ENCODE peak calls at places on chromosomes 1 and 21, in four cellular contexts. K is PC-3, D is lung, R is right lobe of liver. H is an unnamed sample. For H3K4me1, the result is how much of the 10 kb centered on the place peaks cover.

GRCh38 chr21:15850645-15851044 is 120.9 kb downstream of the USP25 start:
- DNase-seq in K (peak), R (no peak), D (no peak), H (no peak)

GRCh38 chr21:41235214-41235613 is 67.3 kb downstream of the BACE2 start:
- DNase-seq in R (no peak), K (no peak), D (no peak), H (no peak)

GRCh38 chr1:243475966-243476365 is 220.1 kb downstream of the SDCCAG8 start:
- DNase-seq in D (no peak), R (no peak), K (peak), H (no peak)

GRCh38 chr21:31586118-31586517 is 73.4 kb upstream of the SOD1 start:
- DNase-seq in D (no peak), R (no peak), K (no peak), H (no peak)

GRCh38 chr1:47181955-47182680 is 7.7 kb downstream of the PDZK1IP1 start:
- DNase-seq in D (no peak), K (peak), R (no peak), H (no peak)

GRCh38 chr1:19067187-19067911 is 110.9 kb upstream of the IFFO2 start:
- DNase-seq in K (peak), R (peak), D (no peak), H (no peak)

GRCh38 chr1:40709100-40709801 is 17.7 kb downstream of the NFYC start:
- DNase-seq in K (peak), D (peak), R (peak), H (peak)

GRCh38 chr1:226687476-226687875 is 51.6 kb downstream of the ITPKB start:
- DNase-seq in K (no peak), R (no peak), D (no peak), H (no peak)

GRCh38 chr1:9068971-9069323 is 488 bp downstream of the SLC2A5 start:
- DNase-seq in R (no peak), K (no peak), D (no peak), H (no peak)
- H3K4me1 ChIP-seq in R (under half), K (under half), D (under half), H (half or more)

GRCh38 chr1:4654764-4655673 is 610 bp downstream of the AJAP1 start:
- DNase-seq in R (no peak), K (no peak), D (no peak), H (no peak)
- H3K4me1 ChIP-seq in R (under half), K (under half), D (under half), H (under half)

GRCh38 chr1:180631766-180632325 is at the start of gene XPR1:
- DNase-seq in K (peak), D (peak), R (peak), H (peak)

GRCh38 chr1:180633092-180634045 is 1.5 kb downstream of the XPR1 start:
- DNase-seq in K (peak), R (no peak), D (no peak), H (no peak)

GRCh38 chr1:180632326-180633088 is 685 bp downstream of the XPR1 start:
- DNase-seq in D (peak), R (peak), K (peak), H (peak)

GRCh38 chr1:180630408-180631196 is 1.2 kb upstream of the XPR1 start:
- DNase-seq in D (no peak), R (no peak), K (no peak), H (no peak)

DNA sequence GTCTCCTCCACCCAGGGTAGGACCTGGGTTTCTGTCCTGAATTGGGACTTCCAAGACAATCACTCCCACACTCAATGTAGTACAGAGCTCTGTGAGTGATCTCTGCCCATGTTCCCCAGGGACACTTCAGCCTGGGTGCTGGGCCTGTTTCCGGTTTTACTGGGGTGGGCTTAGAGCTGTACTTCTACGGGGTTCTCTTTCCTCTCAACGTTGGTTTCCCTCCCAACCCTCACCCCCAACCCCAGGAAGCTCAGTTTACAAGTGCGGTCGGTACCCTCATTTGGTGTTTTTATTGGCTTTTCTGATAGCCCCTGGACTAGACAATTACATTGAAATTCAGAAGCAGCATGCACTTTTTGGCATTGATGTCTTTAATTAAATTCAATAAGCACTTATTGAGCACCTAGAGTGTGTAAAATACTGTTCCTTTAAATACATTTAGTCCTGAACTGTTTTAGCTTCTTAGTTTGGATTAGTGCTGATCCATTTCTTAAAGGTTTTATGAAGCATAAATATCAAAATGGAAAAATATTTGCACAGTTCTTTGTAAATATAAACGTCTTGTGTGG is 541 bp upstream of the XPR1 start:
- DNase-seq in D (no peak), K (no peak), R (no peak), H (no peak)
- H3K4me1 ChIP-seq in D (under half), K (under half), R (under half), H (under half)

DNA sequence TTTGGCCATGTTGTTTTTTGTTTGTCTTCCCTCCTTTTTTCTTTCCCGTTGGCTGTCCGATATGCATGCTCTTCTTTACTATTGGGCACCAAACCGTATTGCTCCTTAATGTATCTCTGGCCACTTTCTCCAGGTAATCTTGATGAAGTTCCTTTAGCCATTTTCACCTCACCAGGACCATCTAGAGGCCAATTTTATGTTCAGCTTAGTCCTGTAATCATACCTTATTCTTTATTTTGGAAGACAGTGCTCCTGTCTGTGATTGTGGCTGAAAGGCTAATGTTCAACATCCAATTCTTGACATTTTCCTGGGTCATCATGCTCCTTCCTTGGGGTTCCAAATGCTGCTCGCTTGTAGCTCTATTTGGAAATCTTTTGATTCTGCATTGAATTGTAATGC is 169.5 kb downstream of the S1PR1 start:
- DNase-seq in R (no peak), D (no peak), K (no peak), H (no peak)
- H3K4me1 ChIP-seq in R (under half), D (under half), K (under half), H (under half)

GRCh38 chr1:15625224-15625917 is 8.1 kb downstream of the DDI2 start:
- DNase-seq in R (no peak), D (no peak), K (no peak), H (no peak)
- H3K4me1 ChIP-seq in R (under half), D (under half), K (under half), H (half or more)

DNA sequence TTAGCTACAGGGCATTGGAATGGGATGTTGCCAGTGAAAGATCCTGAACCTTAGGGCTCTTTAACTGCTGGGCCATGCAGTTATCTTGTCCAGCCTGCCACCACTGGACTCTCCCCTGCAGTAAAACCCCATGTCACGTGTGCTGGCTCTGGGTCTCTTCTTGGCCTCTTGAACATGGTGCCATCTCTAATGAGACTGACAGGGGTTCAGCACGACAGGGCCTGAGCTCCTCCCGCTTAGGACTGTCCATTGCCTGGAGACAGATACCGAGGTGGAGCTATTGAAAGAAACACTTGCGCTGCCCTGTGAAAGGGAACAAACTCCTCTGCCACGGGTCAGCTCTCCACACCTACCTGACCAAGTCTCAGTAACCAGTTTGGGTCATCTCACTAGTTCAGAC is 66.2 kb downstream of the GNG12 start:
- DNase-seq in D (no peak), R (no peak), K (no peak), H (no peak)
- H3K4me1 ChIP-seq in D (under half), R (under half), K (under half), H (under half)

GRCh38 chr1:248860007-248860406 is 1.1 kb upstream of the ZNF692 start:
- DNase-seq in K (no peak), R (no peak), D (no peak), H (no peak)
- H3K4me1 ChIP-seq in K (under half), R (under half), D (under half), H (under half)

DNA sequence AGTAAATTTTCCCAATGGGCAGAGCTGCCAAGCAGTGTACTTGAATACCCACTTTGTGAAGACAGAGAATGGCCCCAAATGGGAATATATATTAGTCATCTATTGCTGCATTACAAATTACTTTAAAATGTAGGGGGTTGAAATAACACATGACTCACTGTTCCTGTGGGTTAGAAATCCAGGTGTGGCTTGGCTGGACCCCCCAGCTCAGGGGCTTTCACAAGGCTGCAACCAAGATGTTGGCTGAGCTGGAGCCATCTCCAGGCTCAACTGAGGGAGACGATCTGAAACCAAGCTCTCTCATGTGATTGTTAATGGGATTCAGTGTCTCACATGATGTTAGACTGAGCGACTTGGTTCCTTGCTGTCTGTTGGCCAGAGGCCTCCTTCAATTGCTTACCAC is 33.4 kb upstream of the ARHGAP29 start:
- DNase-seq in R (no peak), K (peak), D (no peak), H (no peak)
- H3K4me1 ChIP-seq in R (under half), K (half or more), D (under half), H (under half)

GRCh38 chr1:29083318-29084195 is 40.1 kb downstream of the TMEM200B start:
- DNase-seq in K (no peak), R (no peak), D (no peak), H (no peak)
- H3K4me1 ChIP-seq in K (under half), R (under half), D (under half), H (under half)

GRCh38 chr1:215603319-215603718 is 36.2 kb downstream of the KCTD3 start:
- DNase-seq in R (no peak), K (no peak), D (no peak), H (no peak)
- H3K4me1 ChIP-seq in R (under half), K (under half), D (under half), H (under half)